ENCODE peak calls at places on chromosomes 1 and 21, in five cellular contexts. T is right lobe of liver, V is astrocyte of the cerebellum, A is dorsolateral prefrontal cortex, R is fibroblast of lung. G is an unnamed sample.

GRCh38 chr1:46742069-46742468 is 23.2 kb upstream of the EFCAB14 start:
- DNase-seq in T (no peak), V (no peak), A (no peak), R (no peak), G (no peak)

GRCh38 chr1:233448290-233448689 is 120.8 kb downstream of the MAP3K21 start:
- DNase-seq in T (peak), V (no peak), A (no peak), R (no peak), G (no peak)

GRCh38 chr1:53957231-53957818 is 11.2 kb downstream of the LRRC42 start:
- DNase-seq in T (no peak), V (no peak), A (no peak), R (peak), G (no peak)

GRCh38 chr1:17919525-17920439 is 164.6 kb downstream of the ACTL8 start:
- DNase-seq in T (no peak), V (peak), A (peak), R (peak), G (peak)

GRCh38 chr1:241730031-241730430 is 78.0 kb downstream of the WDR64 start:
- DNase-seq in T (no peak), V (no peak), A (no peak), R (no peak), G (no peak)

GRCh38 chr21:25171438-25171837 is 435.8 kb downstream of the MRPL39 start:
- DNase-seq in T (no peak), V (peak), A (no peak), R (peak), G (no peak)

GRCh38 chr1:110339427-110340206 is 440 bp downstream of the RBM15 start:
- DNase-seq in T (peak), V (no peak), A (no peak), R (peak), G (no peak)

GRCh38 chr1:157119008-157119407 is 19.2 kb downstream of the ETV3 start:
- DNase-seq in T (no peak), V (no peak), A (no peak), R (no peak), G (no peak)

GRCh38 chr1:181647314-181648035 is 164.2 kb downstream of the CACNA1E start:
- DNase-seq in T (no peak), V (no peak), A (no peak), R (peak), G (no peak)

GRCh38 chr1:245990315-245991022 is 516.6 kb downstream of the SMYD3 start:
- DNase-seq in T (no peak), V (no peak), A (no peak), R (no peak), G (no peak)

GRCh38 chr1:151773698-151774097 is 10.4 kb upstream of the MRPL9 start:
- DNase-seq in T (no peak), V (no peak), A (no peak), R (peak), G (no peak)

GRCh38 chr21:46066843-46067331 is 31.0 kb upstream of the COL6A2 start:
- DNase-seq in T (no peak), V (no peak), A (no peak), R (peak), G (no peak)

GRCh38 chr1:66758247-66758755 is 6.0 kb downstream of the DYNLT5 start:
- DNase-seq in T (no peak), V (no peak), A (no peak), R (no peak), G (no peak)

DNA sequence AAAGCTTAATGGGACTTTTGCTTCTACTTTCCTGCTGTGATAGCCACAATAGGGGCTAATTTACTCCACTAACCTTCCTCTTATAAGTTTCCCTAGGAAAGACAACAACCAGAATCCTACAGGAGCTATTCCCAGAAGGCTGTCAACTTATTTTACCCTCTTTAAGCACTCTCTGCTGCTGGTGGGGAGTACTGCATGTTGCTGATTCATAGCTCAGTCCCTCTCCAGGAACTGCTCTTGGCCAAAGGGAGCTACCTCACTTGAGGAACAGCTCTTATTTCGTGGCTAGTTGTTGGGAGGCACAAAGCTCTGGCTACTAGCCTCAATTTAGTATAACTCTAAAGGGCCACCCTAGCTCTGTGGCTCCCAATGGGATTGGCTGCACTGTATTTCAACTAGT is 37.2 kb downstream of the ADSS2 start:
- DNase-seq in T (no peak), V (peak), A (no peak), R (peak), G (peak)
- TF ChIP-seq CTCF in T (no peak), V (peak), A (no peak), R (peak), G (peak)

GRCh38 chr1:27872059-27872801 is at the start of gene THEMIS2:
- DNase-seq in T (peak), V (no peak), A (no peak), R (peak), G (no peak)

GRCh38 chr1:27876341-27877114 is 4.2 kb downstream of the THEMIS2 start:
- DNase-seq in T (no peak), V (no peak), A (no peak), R (no peak), G (no peak)

GRCh38 chr1:27877115-27877416 is 4.7 kb downstream of the THEMIS2 start:
- DNase-seq in T (no peak), V (no peak), A (no peak), R (no peak), G (no peak)

GRCh38 chr1:27872802-27873665 is 690 bp downstream of the THEMIS2 start:
- DNase-seq in T (no peak), V (no peak), A (peak), R (peak), G (no peak)

GRCh38 chr1:27873671-27874384 is 1.5 kb downstream of the THEMIS2 start:
- DNase-seq in T (peak), V (no peak), A (no peak), R (no peak), G (no peak)
- H3K4me3 ChIP-seq in T (no peak), V (no peak), A (peak), R (no peak), G (no peak)

DNA sequence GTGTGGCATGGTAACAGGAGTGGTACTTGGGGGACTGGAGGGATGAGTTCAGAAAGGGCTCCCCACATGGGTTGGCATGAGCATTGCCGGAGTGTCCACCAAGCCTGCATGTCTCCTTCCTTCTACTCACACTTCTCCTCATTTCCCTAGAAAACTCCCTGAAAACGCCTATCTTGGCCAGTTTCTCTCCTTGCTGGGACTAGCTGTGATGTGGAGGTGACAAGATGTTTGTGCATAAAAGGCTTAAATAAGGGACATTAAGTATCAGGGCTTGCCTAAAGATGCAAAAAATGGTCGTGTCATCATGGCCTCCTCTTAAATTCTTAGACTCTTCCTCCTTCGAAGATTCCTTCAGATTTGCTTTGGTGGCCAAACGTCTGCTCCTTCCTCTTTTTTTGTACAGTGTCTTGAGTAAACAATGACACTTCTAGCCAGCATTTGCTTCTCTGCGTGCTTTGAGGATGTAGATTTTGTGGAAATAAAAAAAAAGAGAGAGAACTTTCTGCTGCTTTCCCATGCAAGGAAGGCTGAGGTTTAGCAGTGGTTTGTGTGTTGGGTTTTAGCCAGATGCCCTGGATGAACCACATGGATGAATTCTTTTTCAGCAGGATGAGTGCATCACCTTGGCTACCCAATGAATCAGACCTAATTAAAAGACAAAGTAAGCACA is 239.1 kb upstream of the IRF2BP2 start:
- DNase-seq in T (no peak), V (peak), A (no peak), R (peak), G (no peak)
- TF ChIP-seq CTCF in T (no peak), V (peak), A (no peak), R (no peak), G (peak)

GRCh38 chr21:36704958-36705678 is 6.2 kb downstream of the SIM2 start:
- DNase-seq in T (no peak), V (no peak), A (peak), R (no peak), G (no peak)
- H3K4me3 ChIP-seq in T (no peak), V (no peak), A (peak), R (no peak), G (no peak)

DNA sequence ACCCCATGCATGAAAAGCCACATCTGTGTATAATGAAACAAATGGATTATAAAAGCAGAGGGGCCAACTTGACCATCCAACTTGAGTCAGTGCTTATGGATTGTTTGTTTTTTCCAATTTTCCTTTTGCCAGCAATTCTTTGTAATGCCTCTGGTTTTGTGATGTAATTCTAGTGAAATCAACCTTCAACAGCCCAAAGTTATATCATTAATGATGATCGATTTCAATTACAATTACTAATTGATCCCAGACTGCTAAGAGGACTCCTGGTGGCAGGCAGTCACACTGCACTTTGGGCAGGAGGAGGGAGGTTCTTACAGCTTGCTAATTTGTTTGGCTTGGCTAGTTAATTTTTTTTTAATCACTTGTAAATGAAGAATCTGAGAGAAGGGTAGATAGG is 552.3 kb downstream of the NUF2 start:
- DNase-seq in T (no peak), V (no peak), A (no peak), R (no peak), G (no peak)
- TF ChIP-seq CTCF in T (peak), V (peak), A (peak), R (peak), G (peak)

G was measured in HFF-Myc.